ENCODE peak calls at places on chromosomes 16 and 17, in five cellular contexts. Y, I, S, Z and U are unnamed samples.
A peak's percentile ranks its signal among the peaks of the same experiment; 100 is the strongest.

GRCh38 chr16:89409161-89409711 is 81.1 kb downstream of the ANKRD11 start:
- DNase-seq in I (no peak), S (no peak), Z (no peak), Y (no peak), U (no peak)

GRCh38 chr16:72876981-72877373 is 171.0 kb downstream of the ZFHX3 start:
- DNase-seq in I (no peak), Y (no peak), S (no peak), Z (no peak), U (no peak)

GRCh38 chr17:71107136-71107535 is 937.8 kb downstream of the KCNJ2 start:
- DNase-seq in I (no peak), Z (no peak), S (no peak), Y (no peak), U (no peak)

GRCh38 chr16:17476414-17477259 is 5.9 kb upstream of the XYLT1 start:
- DNase-seq in Z (no peak), Y (no peak), S (peak; percentile 58), I (peak; percentile 46), U (peak; percentile 79)

GRCh38 chr16:81445926-81446317 is 1.3 kb downstream of the CMIP start:
- DNase-seq in S (no peak), I (no peak), Z (no peak), Y (no peak), U (no peak)

GRCh38 chr17:63433746-63434591 is 12.1 kb downstream of the CYB561 start:
- DNase-seq in Z (no peak), S (no peak), Y (no peak), I (no peak), U (peak; percentile 64)

GRCh38 chr16:89645122-89645521 is 12.4 kb downstream of the CHMP1A start:
- DNase-seq in I (no peak), Y (no peak), S (no peak), Z (no peak), U (no peak)

GRCh38 chr16:22843856-22844255 is 29.9 kb downstream of the HS3ST2 start:
- DNase-seq in Z (no peak), S (no peak), I (no peak), Y (no peak), U (no peak)

GRCh38 chr17:10217916-10218315 is 19.5 kb upstream of the GAS7 start:
- DNase-seq in Z (peak; percentile 12), I (no peak), Y (no peak), S (no peak), U (no peak)

GRCh38 chr17:54892360-54892759 is 8.3 kb upstream of the TOM1L1 start:
- DNase-seq in Y (no peak), I (no peak), S (no peak), Z (no peak), U (no peak)

GRCh38 chr16:69709456-69710084 is 16.8 kb downstream of the NQO1 start:
- DNase-seq in Z (peak; percentile 15), S (peak; percentile 81), I (peak; percentile 54), Y (peak; percentile 40), U (peak; percentile 59)

GRCh38 chr17:42421479-42422332 is 1.4 kb downstream of the CAVIN1 start:
- DNase-seq in I (peak; percentile 4), S (no peak), Y (peak; percentile 87), Z (no peak), U (peak; percentile 61)

GRCh38 chr16:11402051-11402744 is 56.9 kb downstream of the RMI2 start:
- DNase-seq in I (no peak), S (no peak), Y (no peak), Z (no peak), U (peak; percentile 44)

GRCh38 chr17:64694207-64694606 is 32.1 kb upstream of the SMURF2 start:
- DNase-seq in Y (no peak), I (no peak), S (peak; percentile 98), Z (no peak), U (no peak)

GRCh38 chr17:67324330-67324729 is 42.0 kb downstream of the PSMD12 start:
- DNase-seq in Y (no peak), Z (no peak), S (no peak), I (no peak), U (no peak)

GRCh38 chr17:74842599-74843351 is 16.9 kb downstream of the GRIN2C start:
- DNase-seq in Z (no peak), Y (peak; percentile 75), S (peak; percentile 52), I (peak; percentile 89), U (peak; percentile 99)

GRCh38 chr16:3596101-3596861 is 15.1 kb downstream of the SLX4 start:
- DNase-seq in Y (no peak), S (peak; percentile 94), Z (no peak), I (no peak), U (no peak)

GRCh38 chr17:72363336-72363620 is 242.5 kb downstream of the SOX9 start:
- DNase-seq in Y (no peak), Z (no peak), I (no peak), S (no peak), U (peak; percentile 83)

GRCh38 chr16:19898924-19899604 is 14.4 kb upstream of the GPRC5B start:
- DNase-seq in S (peak; percentile 66), I (peak; percentile 55), Y (peak; percentile 59), Z (no peak), U (peak; percentile 64)

GRCh38 chr17:36183001-36183810 is 6.8 kb upstream of the TBC1D3B start:
- DNase-seq in S (peak; percentile 37), I (no peak), Y (peak; percentile 31), Z (no peak), U (peak; percentile 67)

GRCh38 chr16:67258160-67258835 is 9.5 kb downstream of the SLC9A5 start:
- DNase-seq in S (no peak), Y (no peak), I (no peak), Z (no peak), U (no peak)

GRCh38 chr16:9257843-9258242 is 166.4 kb downstream of the HAPSTR1 start:
- DNase-seq in I (no peak), Y (no peak), Z (no peak), S (no peak), U (no peak)

GRCh38 chr17:60819447-60820130 is 141.9 kb downstream of the BCAS3 start:
- DNase-seq in S (no peak), I (no peak), Z (no peak), Y (no peak), U (no peak)

GRCh38 chr16:85321856-85322271 is 209.6 kb upstream of the CIBAR2 start:
- DNase-seq in I (no peak), S (no peak), Z (no peak), Y (peak; percentile 55), U (peak; percentile 77)

GRCh38 chr16:64345142-64345541 is 776.7 kb downstream of the CDH11 start:
- DNase-seq in Y (no peak), S (no peak), I (no peak), Z (no peak), U (no peak)

GRCh38 chr16:64346080-64346479 is 775.8 kb downstream of the CDH11 start:
- DNase-seq in Y (no peak), I (no peak), Z (no peak), S (no peak), U (no peak)

GRCh38 chr16:64339052-64339770 is 782.7 kb downstream of the CDH11 start:
- DNase-seq in I (no peak), Y (no peak), S (no peak), Z (no peak), U (no peak)

GRCh38 chr16:64343061-64343819 is 778.6 kb downstream of the CDH11 start:
- DNase-seq in Y (no peak), I (no peak), S (no peak), Z (no peak), U (no peak)
- TF ChIP-seq FOXM1 in Y (no peak), I (no peak), S (no peak), Z (no peak), U (no peak)

DNA sequence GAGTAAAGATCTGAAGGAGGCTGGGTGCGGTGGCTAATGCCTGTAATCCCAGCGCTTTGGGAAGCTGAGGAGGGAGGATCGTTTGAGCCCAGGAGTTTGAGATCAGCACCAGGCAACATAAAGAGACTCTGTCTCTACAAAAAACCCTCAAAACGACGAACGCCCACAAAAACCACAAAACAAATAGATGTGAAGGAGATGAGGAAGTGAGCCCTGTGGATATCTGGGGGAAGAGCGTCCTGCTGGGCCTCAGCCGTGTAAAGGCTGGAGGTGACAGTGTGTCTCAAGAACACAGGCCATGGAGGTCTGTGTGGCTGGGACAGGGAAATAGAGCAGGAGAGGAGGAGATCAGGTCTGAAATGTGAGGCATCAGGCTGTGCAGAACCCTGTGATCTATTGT is 68.7 kb downstream of the ITFG1 start:
- DNase-seq in I (no peak), S (peak; percentile 53), Z (peak; percentile 40), Y (peak; percentile 10), U (no peak)
- TF ChIP-seq FOXM1 in I (no peak), S (no peak), Z (no peak), Y (no peak), U (no peak)

GRCh38 chr17:1059131-1059795 is 62.3 kb downstream of the TIMM22 start:
- DNase-seq in Z (no peak), S (no peak), Y (no peak), I (no peak), U (no peak)

GRCh38 chr17:1058423-1059130 is 61.6 kb downstream of the TIMM22 start:
- DNase-seq in Y (peak; percentile 72), S (peak; percentile 41), Z (no peak), I (peak; percentile 77), U (peak; percentile 70)

GRCh38 chr17:1056761-1057160 is 59.8 kb downstream of the TIMM22 start:
- DNase-seq in Y (no peak), I (no peak), Z (no peak), S (no peak), U (no peak)

GRCh38 chr17:1055751-1056645 is 59.1 kb downstream of the TIMM22 start:
- DNase-seq in S (peak; percentile 47), Z (no peak), Y (peak; percentile 67), I (peak; percentile 86), U (peak; percentile 90)

GRCh38 chr17:1060991-1061390 is 64.1 kb downstream of the TIMM22 start:
- DNase-seq in Z (no peak), S (no peak), Y (no peak), I (no peak), U (no peak)
- TF ChIP-seq FOXM1 in Z (no peak), S (no peak), Y (no peak), I (no peak), U (no peak)

DNA sequence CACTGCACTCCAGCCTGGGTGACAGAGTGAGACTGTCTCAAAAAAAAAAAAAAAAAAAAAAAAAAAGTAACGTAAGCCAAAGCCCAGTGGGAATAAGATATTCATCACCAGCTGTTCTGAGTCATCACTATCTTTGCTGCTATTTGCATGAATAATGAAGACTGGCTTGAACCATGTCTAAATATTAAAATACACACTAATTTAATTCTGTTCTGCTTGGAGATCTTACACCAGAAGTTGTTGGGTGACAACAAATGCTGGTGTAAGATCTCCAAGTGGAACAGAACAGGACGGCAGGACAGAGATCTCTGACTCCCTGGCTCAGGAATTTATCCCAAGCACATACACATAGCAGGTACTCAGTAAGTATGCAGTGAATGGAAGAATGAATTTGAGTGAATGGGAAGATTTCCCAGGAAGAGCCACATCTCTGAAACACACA is 19.6 kb downstream of the DNAH17 start:
- DNase-seq in Z (no peak), S (no peak), Y (no peak), I (no peak), U (peak; percentile 59)
- TF ChIP-seq FOXM1 in Z (no peak), S (no peak), Y (no peak), I (no peak), U (no peak)

GRCh38 chr16:2042666-2043295 is 4.9 kb downstream of the NTHL1 start:
- DNase-seq in Z (no peak), I (no peak), S (no peak), Y (peak; percentile 81), U (no peak)

GRCh38 chr16:2040450-2041105 is 7.1 kb downstream of the NTHL1 start:
- DNase-seq in Y (no peak), S (no peak), Z (no peak), I (no peak), U (peak; percentile 57)

GRCh38 chr16:2043980-2044451 is 3.6 kb downstream of the NTHL1 start:
- DNase-seq in I (no peak), Z (no peak), S (no peak), Y (no peak), U (no peak)

GRCh38 chr16:2043296-2043979 is 4.2 kb downstream of the NTHL1 start:
- DNase-seq in I (no peak), S (no peak), Z (no peak), Y (no peak), U (no peak)

GRCh38 chr16:2042171-2042570 is 5.5 kb downstream of the NTHL1 start:
- DNase-seq in Z (no peak), I (no peak), Y (no peak), S (no peak), U (no peak)
- TF ChIP-seq FOXM1 in Z (no peak), I (no peak), Y (no peak), S (no peak), U (no peak)